ENCODE peak calls at places on chromosomes 7 and 10, in seven cellular contexts. Q, C, N, P, T, E and O are unnamed samples.

GRCh38 chr7:87599336-87599735 is 1.3 kb downstream of the ABCB1 start:
- DNase-seq in P (no peak), C (peak; percentile 63), N (no peak), E (no peak), Q (no peak), T (no peak), O (no peak)

GRCh38 chr7:23114854-23115253 is 9.3 kb downstream of the KLHL7 start:
- DNase-seq in E (no peak), C (no peak), Q (no peak), P (no peak), N (no peak), T (no peak), O (no peak)

GRCh38 chr7:22860337-22860736 is 37.7 kb upstream of the TOMM7 start:
- DNase-seq in N (no peak), C (no peak), E (peak; percentile 64), P (no peak), Q (no peak), T (no peak), O (no peak)

GRCh38 chr10:45160266-45160665 is 155.1 kb downstream of the OR13A1 start:
- DNase-seq in E (peak; percentile 8), Q (no peak), N (no peak), P (no peak), C (no peak), T (no peak), O (no peak)

GRCh38 chr10:114364726-114365125 is 39.6 kb downstream of the AFAP1L2 start:
- DNase-seq in C (no peak), T (no peak), E (no peak), Q (no peak), N (no peak), P (no peak), O (no peak)

GRCh38 chr10:4260483-4260882 is 475.5 kb upstream of the KLF6 start:
- DNase-seq in Q (no peak), T (no peak), N (no peak), E (peak; percentile 53), C (no peak), P (no peak), O (no peak)

GRCh38 chr10:28681928-28682750 is 4.8 kb downstream of the BAMBI start:
- DNase-seq in N (no peak), C (no peak), T (no peak), Q (no peak), P (no peak), E (no peak), O (peak; percentile 54)

GRCh38 chr10:70551971-70552422 is 50.5 kb downstream of the PRF1 start:
- DNase-seq in P (peak; percentile 83), N (peak; percentile 86), T (peak; percentile 83), E (peak; percentile 93), C (no peak), Q (no peak), O (peak; percentile 84)

GRCh38 chr10:127797339-127797738 is 60.4 kb downstream of the FOXI2 start:
- DNase-seq in P (no peak), Q (no peak), C (no peak), E (no peak), N (peak; percentile 84), T (no peak), O (no peak)

GRCh38 chr10:17661510-17661909 is 17.6 kb downstream of the STAM start:
- DNase-seq in P (no peak), N (no peak), C (no peak), T (no peak), E (no peak), Q (no peak), O (no peak)

GRCh38 chr7:117238937-117239336 is 83.9 kb downstream of the WNT2 start:
- DNase-seq in P (no peak), N (no peak), T (no peak), Q (no peak), E (no peak), C (no peak), O (no peak)

GRCh38 chr10:7432884-7433726 is 22.3 kb upstream of the SFMBT2 start:
- DNase-seq in Q (no peak), P (no peak), E (no peak), T (no peak), N (no peak), C (no peak), O (no peak)

GRCh38 chr7:80807166-80807900 is 111.5 kb downstream of the SEMA3C start:
- DNase-seq in Q (no peak), N (no peak), T (no peak), P (no peak), E (no peak), C (no peak), O (no peak)

GRCh38 chr10:31526178-31526577 is 207.2 kb downstream of the ZEB1 start:
- DNase-seq in C (no peak), T (no peak), P (no peak), N (no peak), E (no peak), Q (no peak), O (no peak)

GRCh38 chr7:128150223-128150622 is 90.9 kb upstream of the LEP start:
- DNase-seq in C (no peak), N (peak; percentile 36), Q (no peak), P (no peak), E (no peak), T (no peak), O (peak; percentile 30)

GRCh38 chr10:47396311-47396717 is 12.2 kb upstream of the ZNF488 start:
- DNase-seq in P (no peak), Q (peak; percentile 84), T (no peak), E (peak; percentile 34), C (no peak), N (no peak), O (no peak)

GRCh38 chr10:102422586-102423129 is 2.0 kb downstream of the FBXL15 start:
- DNase-seq in P (peak; percentile 94), Q (peak; percentile 65), E (peak; percentile 67), C (peak; percentile 91), T (no peak), N (peak; percentile 86), O (peak; percentile 79)

GRCh38 chr10:128078136-128078969 is 47.9 kb downstream of the MKI67 start:
- DNase-seq in C (no peak), E (peak; percentile 53), Q (no peak), T (peak; percentile 7), P (peak; percentile 70), N (peak; percentile 64), O (no peak)

GRCh38 chr10:72013202-72013945 is 49.2 kb downstream of the CHST3 start:
- DNase-seq in P (no peak), N (no peak), T (no peak), E (no peak), Q (no peak), C (no peak), O (no peak)

GRCh38 chr10:91590142-91590903 is 42.5 kb downstream of the PPP1R3C start:
- DNase-seq in E (peak; percentile 98), T (peak; percentile 84), C (peak; percentile 51), N (peak; percentile 89), Q (peak; percentile 73), P (no peak), O (peak; percentile 77)

GRCh38 chr10:48306870-48307531 is 524 bp downstream of the MAPK8 start:
- DNase-seq in Q (no peak), P (peak; percentile 86), E (peak; percentile 20), C (peak; percentile 80), T (no peak), N (peak; percentile 80), O (peak; percentile 66)

GRCh38 chr10:88616250-88616977 is 29.9 kb downstream of the LIPJ start:
- DNase-seq in E (no peak), C (no peak), T (no peak), Q (no peak), P (peak; percentile 56), N (no peak), O (no peak)

GRCh38 chr7:50679218-50680007 is 103.3 kb downstream of the GRB10 start:
- DNase-seq in N (no peak), C (no peak), T (no peak), Q (peak; percentile 59), P (no peak), E (peak; percentile 57), O (no peak)

GRCh38 chr10:73886085-73886529 is 11.8 kb upstream of the CAMK2G start:
- DNase-seq in E (peak; percentile 88), T (peak; percentile 65), Q (peak; percentile 59), C (no peak), P (peak; percentile 75), N (no peak), O (peak; percentile 87)

GRCh38 chr7:108637049-108637621 is 67.5 kb downstream of the DNAJB9 start:
- DNase-seq in T (no peak), Q (no peak), P (peak; percentile 78), C (no peak), N (no peak), E (no peak), O (no peak)
- TF ChIP-seq CTCF in T (no peak), Q (no peak), P (no peak), C (no peak), N (no peak), E (no peak), O (no peak)

DNA sequence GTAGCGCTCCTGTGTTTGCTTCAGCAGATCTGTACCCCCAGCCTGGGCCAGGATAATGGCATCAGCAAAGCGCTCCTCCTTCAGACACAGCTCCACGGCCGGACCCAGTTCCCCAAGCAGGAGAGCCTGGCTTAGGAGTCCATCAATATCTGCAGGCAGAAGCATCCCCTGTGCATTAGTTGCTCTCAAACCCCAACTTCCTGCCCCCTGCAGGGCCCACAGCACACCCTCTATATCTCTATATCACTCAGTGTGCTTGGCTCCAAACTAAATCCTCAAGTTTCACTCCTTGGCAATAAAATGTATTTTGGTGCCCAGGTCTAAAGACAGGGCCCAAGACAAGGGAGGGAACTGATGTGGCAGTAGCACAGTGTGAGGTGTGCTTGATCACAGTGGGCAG is 21.6 kb downstream of the SEC31B start:
- DNase-seq in E (no peak), Q (no peak), C (no peak), P (no peak), T (no peak), N (no peak), O (no peak)
- H3K4me3 ChIP-seq in E (no peak overlapping the region), Q (no peak overlapping the region), C (no peak overlapping the region), P (no peak overlapping the region), T (no peak overlapping the region), N (no peak overlapping the region), O (no peak overlapping the region)

DNA sequence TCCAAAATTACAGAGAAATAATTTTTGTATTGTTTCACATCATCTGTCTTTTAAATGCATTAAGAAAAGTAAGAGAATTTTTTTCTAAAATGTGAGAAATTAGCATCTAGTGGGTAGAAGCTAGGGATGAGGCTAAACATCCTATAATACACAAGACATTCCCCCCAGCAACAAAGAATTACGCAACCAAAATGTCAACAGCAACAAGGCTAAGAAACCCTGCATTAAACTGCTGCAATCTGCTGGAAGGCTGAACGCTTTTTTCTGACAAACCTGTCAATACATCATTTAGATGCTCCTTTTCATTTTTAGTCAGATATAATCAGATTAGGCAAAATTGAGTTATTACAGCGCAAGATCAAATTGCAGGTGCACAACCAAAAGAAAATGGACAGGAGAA is 162.2 kb downstream of the C1GALT1 start:
- DNase-seq in N (no peak), T (no peak), E (no peak), P (no peak), Q (no peak), C (no peak), O (no peak)
- TF ChIP-seq CTCF in N (no peak), T (no peak), E (no peak), P (no peak), Q (no peak), C (no peak), O (no peak)

DNA sequence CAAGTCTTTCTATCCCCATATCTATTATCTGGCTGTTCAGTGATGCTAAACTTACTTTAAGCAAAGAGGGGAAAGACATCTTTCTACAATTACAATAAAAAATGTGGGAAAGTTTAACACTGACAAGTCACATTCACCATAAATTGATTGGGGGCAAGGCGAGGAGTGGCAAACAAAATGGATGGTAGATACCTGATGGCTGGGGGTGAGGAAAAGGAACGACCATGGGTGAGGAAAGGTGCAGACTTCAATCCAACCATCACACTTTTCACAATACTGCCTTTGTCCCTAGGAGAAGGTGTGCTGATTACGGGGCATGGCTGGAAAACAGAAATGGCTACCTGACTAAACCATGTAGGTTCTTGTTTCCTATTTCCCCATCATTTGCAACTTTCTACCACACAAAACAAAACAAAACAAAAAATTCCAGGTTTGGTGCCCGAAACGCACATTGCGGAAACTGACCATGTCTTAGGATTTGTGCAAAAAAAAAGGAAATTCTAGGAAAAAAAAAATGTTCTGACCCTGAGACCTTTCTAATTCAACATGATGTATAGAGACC is 3.8 kb downstream of the RELN start:
- DNase-seq in C (no peak), E (no peak), T (no peak), P (no peak), Q (no peak), N (no peak), O (no peak)
- H3K4me3 ChIP-seq in C (no peak overlapping the region), E (no peak overlapping the region), T (no peak overlapping the region), P (no peak overlapping the region), Q (no peak overlapping the region), N (no peak overlapping the region), O (no peak overlapping the region)